ENCODE peak calls at places on chromosomes 7 and 10, in five cellular contexts. S is transverse colon, U is A549, O is K562, W is Peyer's patch. V is an unnamed sample.

GRCh38 chr10:110016037-110016436 is 8.3 kb downstream of the ADD3 start:
- DNase-seq in S (no peak), U (peak), O (no peak), W (no peak), V (no peak)

GRCh38 chr7:81161459-81162075 is 242.7 kb upstream of the SEMA3C start:
- DNase-seq in S (no peak), U (peak), O (peak), W (no peak), V (peak)

GRCh38 chr10:130968964-130969363 is 342.6 kb downstream of the TCERG1L start:
- DNase-seq in S (no peak), U (no peak), O (no peak), W (no peak), V (no peak)

GRCh38 chr7:51640851-51641250 is 324.2 kb upstream of the COBL start:
- DNase-seq in S (no peak), U (no peak), O (no peak), W (no peak), V (no peak)

GRCh38 chr7:33452805-33453502 is 323.6 kb downstream of the BBS9 start:
- DNase-seq in S (no peak), U (no peak), O (no peak), W (no peak), V (no peak)

GRCh38 chr7:31076641-31077310 is 24.7 kb downstream of the ADCYAP1R1 start:
- DNase-seq in S (no peak), U (no peak), O (no peak), W (no peak), V (no peak)

GRCh38 chr10:117373848-117374505 is 1.3 kb downstream of the PDZD8 start:
- DNase-seq in S (peak), U (peak), O (peak), W (peak), V (peak)

GRCh38 chr10:110226926-110227641 is 19.7 kb downstream of the MXI1 start:
- DNase-seq in S (peak), U (peak), O (peak), W (peak), V (peak)

GRCh38 chr7:3089493-3089892 is 45.8 kb upstream of the CARD11 start:
- DNase-seq in S (no peak), U (peak), O (peak), W (no peak), V (no peak)

GRCh38 chr7:71633571-71634008 is 501.6 kb downstream of the GALNT17 start:
- DNase-seq in S (no peak), U (peak), O (no peak), W (no peak), V (no peak)

GRCh38 chr7:43004076-43004475 is 71.9 kb downstream of the MRPL32 start:
- DNase-seq in S (no peak), U (no peak), O (peak), W (no peak), V (no peak)

GRCh38 chr7:117165656-117166055 is 157.2 kb downstream of the WNT2 start:
- DNase-seq in S (peak), U (no peak), O (no peak), W (no peak), V (no peak)

GRCh38 chr10:122189185-122189584 is 81.9 kb upstream of the BTBD16 start:
- DNase-seq in S (no peak), U (no peak), O (no peak), W (no peak), V (peak)

GRCh38 chr7:43204081-43204480 is 91.6 kb downstream of the HECW1 start:
- DNase-seq in S (no peak), U (no peak), O (no peak), W (no peak), V (no peak)

GRCh38 chr7:48109848-48110663 is 21.0 kb downstream of the UPP1 start:
- DNase-seq in S (peak), U (peak), O (peak), W (peak), V (peak)

GRCh38 chr10:30818854-30819253 is 189.3 kb upstream of the LYZL2 start:
- DNase-seq in S (no peak), U (no peak), O (no peak), W (no peak), V (no peak)

GRCh38 chr10:6114758-6115410 is 26.1 kb downstream of the RBM17 start:
- DNase-seq in S (no peak), U (no peak), O (no peak), W (no peak), V (peak)

GRCh38 chr7:28900311-28900710 is 57.8 kb downstream of the TRIL start:
- DNase-seq in S (no peak), U (no peak), O (no peak), W (no peak), V (no peak)

GRCh38 chr7:33190688-33191304 is 61.4 kb downstream of the BBS9 start:
- DNase-seq in S (no peak), U (no peak), O (no peak), W (no peak), V (no peak)

GRCh38 chr10:130423455-130424305 is 287.5 kb downstream of the GLRX3 start:
- DNase-seq in S (no peak), U (no peak), O (no peak), W (no peak), V (no peak)

GRCh38 chr7:129489491-129489890 is 12.8 kb upstream of the SMKR1 start:
- DNase-seq in S (no peak), U (no peak), O (no peak), W (no peak), V (no peak)

DNA sequence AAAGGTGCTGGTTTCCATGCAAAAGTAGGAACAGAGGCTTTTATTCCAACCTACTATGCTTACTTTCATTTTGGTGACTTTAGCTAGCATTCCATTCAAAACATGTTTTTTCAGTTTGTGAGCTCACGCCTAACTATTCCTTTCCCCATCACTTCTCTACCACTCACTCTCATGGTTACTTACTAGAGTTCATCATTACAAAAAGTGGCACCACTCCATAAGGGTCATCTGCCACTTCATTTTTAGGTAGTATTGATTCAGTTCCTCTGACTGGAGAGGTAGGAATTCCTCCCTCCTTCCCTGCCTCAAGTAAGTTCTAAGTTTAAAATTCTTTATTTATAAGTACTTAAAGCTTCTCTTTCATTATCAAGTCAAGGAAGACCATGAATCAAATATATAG is 543.1 kb downstream of the HTR7 start:
- DNase-seq in S (no peak), U (no peak), O (no peak), W (no peak), V (no peak)
- TF ChIP-seq POLR2A in S (no peak), U (no peak), O (no peak), W (no peak), V (no peak)

GRCh38 chr10:80414126-80414898 is 6.0 kb downstream of the PRXL2A start:
- DNase-seq in S (peak), U (no peak), O (peak), W (no peak), V (no peak)
- TF ChIP-seq POLR2A in S (no peak), U (no peak), O (no peak), W (no peak), V (no peak)

DNA sequence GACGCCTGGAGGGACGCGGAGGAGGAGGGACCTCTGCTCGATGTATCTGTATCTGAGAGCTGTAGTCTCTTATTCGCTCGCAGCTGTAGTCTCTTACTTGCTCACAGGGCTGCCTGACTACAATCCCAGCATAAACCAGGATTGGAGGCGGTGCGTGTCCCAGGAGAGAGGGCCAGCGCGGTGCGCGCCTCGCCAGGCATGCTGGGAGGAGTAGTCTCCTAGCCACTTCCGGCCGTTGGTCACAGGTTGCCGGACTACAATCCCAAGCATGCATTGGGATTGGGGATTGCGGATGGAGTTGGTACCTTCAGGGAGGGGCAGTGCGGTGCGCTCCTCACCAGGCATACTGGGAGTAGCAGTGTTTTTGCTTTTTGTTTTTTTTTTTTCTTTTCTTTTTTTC is 421.7 kb upstream of the NUPR2 start:
- DNase-seq in S (no peak), U (no peak), O (no peak), W (no peak), V (no peak)
- TF ChIP-seq POLR2A in S (no peak), U (no peak), O (no peak), W (no peak), V (no peak)

GRCh38 chr10:96129387-96130325 is at the start of gene ZNF518A:
- DNase-seq in S (peak), U (peak), O (peak), W (peak), V (peak)
- TF ChIP-seq POLR2A in S (peak), U (peak), O (peak), W (peak), V (no peak)

GRCh38 chr7:139570626-139571025 is 47.1 kb downstream of the CLEC2L start:
- DNase-seq in S (no peak), U (no peak), O (no peak), W (no peak), V (no peak)
- TF ChIP-seq POLR2A in S (no peak), U (no peak), O (no peak), W (no peak), V (no peak)

GRCh38 chr10:52332815-52333214 is 18.7 kb downstream of the DKK1 start:
- DNase-seq in S (no peak), U (no peak), O (no peak), W (no peak), V (no peak)
- TF ChIP-seq POLR2A in S (no peak), U (no peak), O (no peak), W (no peak), V (no peak)

GRCh38 chr7:78019457-78020130 is 221.0 kb downstream of the PHTF2 start:
- DNase-seq in S (peak), U (peak), O (peak), W (peak), V (peak)
- TF ChIP-seq POLR2A in S (peak), U (peak), O (peak), W (peak), V (peak)

V was measured in gastrocnemius medialis.